ENCODE peak calls at places on chromosomes 6 and 20, in ten cellular contexts. N is GM23248, L is IMR-90, J is PC-3, Z is OCI-LY7, E is neuronal stem cell, G is SK-N-SH, W is HCT116, A is endothelial cell of umbilical vein, B is hepatocyte. T is an unnamed sample.

GRCh38 chr6:9250852-9251251 is 815.5 kb upstream of the SLC35B3 start:
- DNase-seq in Z (peak), W (peak), J (peak), A (peak), N (peak), G (peak), B (peak), L (peak), E (peak), T (peak)

GRCh38 chr6:37794825-37795224 is 24.7 kb upstream of the ZFAND3 start:
- DNase-seq in W (no peak), E (no peak), B (no peak), J (peak), A (no peak), N (peak), L (peak), G (no peak), Z (no peak), T (peak)

GRCh38 chr20:48153105-48153504 is 367.8 kb upstream of the SULF2 start:
- DNase-seq in B (no peak), N (no peak), L (no peak), G (no peak), Z (no peak), W (no peak), E (no peak), J (no peak), A (no peak), T (no peak)

GRCh38 chr20:39117486-39117885 is 155.3 kb downstream of the DHX35 start:
- DNase-seq in B (peak), G (no peak), J (peak), A (peak), W (peak), E (no peak), N (peak), L (peak), Z (no peak), T (peak)

GRCh38 chr20:10366898-10367419 is 67.1 kb downstream of the MKKS start:
- DNase-seq in L (no peak), N (no peak), A (peak), B (no peak), J (no peak), G (no peak), E (no peak), W (no peak), Z (no peak), T (no peak)

GRCh38 chr6:52603000-52603795 is 26.3 kb upstream of the TRAM2 start:
- DNase-seq in A (peak), J (peak), N (peak), E (no peak), W (no peak), L (peak), G (no peak), Z (peak), B (peak), T (peak)

GRCh38 chr20:45372241-45372640 is 5.9 kb downstream of the TP53TG5 start:
- DNase-seq in E (no peak), B (no peak), G (no peak), Z (no peak), J (no peak), L (no peak), N (no peak), W (no peak), A (no peak), T (no peak)

GRCh38 chr20:56893206-56893605 is 264.1 kb downstream of the TFAP2C start:
- DNase-seq in A (no peak), W (no peak), B (peak), E (no peak), G (no peak), Z (peak), L (no peak), N (no peak), J (no peak), T (no peak)

GRCh38 chr6:92810913-92811312 is 608.4 kb downstream of the EPHA7 start:
- DNase-seq in B (peak), J (peak), A (peak), Z (peak), G (peak), N (peak), W (peak), L (peak), E (peak), T (peak)

GRCh38 chr6:31083742-31084354 is 28.5 kb downstream of the C6orf15 start:
- DNase-seq in Z (peak), W (peak), N (peak), L (peak), J (no peak), A (peak), E (peak), G (no peak), B (peak), T (peak)

GRCh38 chr6:41779793-41780622 is at the start of gene FRS3:
- DNase-seq in B (peak), J (peak), E (peak), N (peak), Z (peak), A (peak), W (peak), L (peak), G (peak), T (peak)

GRCh38 chr6:41780623-41781301 is at the start of gene PRICKLE4:
- DNase-seq in Z (no peak), N (peak), E (peak), G (peak), B (peak), J (peak), L (no peak), W (no peak), A (peak), T (no peak)

GRCh38 chr6:41783106-41783780 is 2.7 kb downstream of the PRICKLE4 start:
- DNase-seq in Z (no peak), E (no peak), A (no peak), J (no peak), L (no peak), B (no peak), W (no peak), N (no peak), G (no peak), T (no peak)

GRCh38 chr6:41779336-41779735 is 364 bp downstream of the FRS3 start:
- DNase-seq in Z (no peak), W (no peak), N (peak), J (no peak), B (no peak), E (no peak), G (no peak), L (no peak), A (peak), T (no peak)

GRCh38 chr6:41781302-41781711 is 725 bp downstream of the PRICKLE4 start:
- DNase-seq in E (no peak), J (peak), G (no peak), W (no peak), L (no peak), Z (no peak), B (no peak), A (no peak), N (no peak), T (no peak)
- H3K27ac ChIP-seq in E (no peak), J (no peak), G (no peak), W (peak), L (no peak), Z (no peak), B (peak), A (no peak), N (no peak), T (no peak)

GRCh38 chr20:664576-664975 is 11.0 kb downstream of the SCRT2 start:
- DNase-seq in J (no peak), N (no peak), E (no peak), W (no peak), G (no peak), B (no peak), Z (no peak), A (no peak), L (no peak), T (no peak)
- H3K4me3 ChIP-seq in J (no peak), N (no peak), E (no peak), W (no peak), G (no peak), B (no peak), Z (no peak), A (no peak), L (no peak), T (no peak)

GRCh38 chr6:139288496-139289040 is 3.2 kb downstream of the TXLNB start:
- DNase-seq in L (no peak), G (no peak), A (no peak), W (no peak), N (no peak), Z (no peak), B (no peak), J (no peak), E (no peak), T (no peak)

GRCh38 chr6:139289233-139289632 is 2.6 kb downstream of the TXLNB start:
- DNase-seq in A (no peak), G (no peak), L (no peak), Z (no peak), E (no peak), B (no peak), N (no peak), W (no peak), J (no peak), T (no peak)

GRCh38 chr6:139285590-139285989 is 6.2 kb downstream of the TXLNB start:
- DNase-seq in L (no peak), G (no peak), N (no peak), A (no peak), J (no peak), B (no peak), W (no peak), Z (no peak), E (no peak), T (no peak)

GRCh38 chr6:139290787-139291294 is 957 bp downstream of the TXLNB start:
- DNase-seq in Z (peak), L (peak), E (no peak), A (peak), W (no peak), N (peak), J (no peak), B (no peak), G (no peak), T (peak)

DNA sequence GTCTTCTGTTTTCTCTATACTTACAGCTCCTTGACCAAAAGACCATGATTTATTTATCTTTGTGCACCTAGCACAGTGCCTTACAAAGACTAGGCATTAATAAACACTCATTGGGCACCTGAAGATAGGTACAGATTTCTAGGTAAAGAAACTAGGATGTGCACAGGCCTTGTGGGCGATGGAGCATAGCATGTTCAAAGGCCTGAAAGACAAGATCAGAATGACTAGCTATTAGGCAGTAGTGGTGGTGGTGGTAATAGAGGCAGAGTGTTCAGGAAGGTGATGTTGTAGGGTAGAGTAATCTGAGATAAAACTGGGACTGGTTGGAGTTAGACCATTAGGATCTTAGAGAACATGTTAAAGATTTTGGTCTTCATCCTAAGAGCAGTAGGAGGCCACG is 3.9 kb downstream of the TXLNB start:
- DNase-seq in A (no peak), Z (peak), E (no peak), B (no peak), L (no peak), W (no peak), J (no peak), G (no peak), N (no peak), T (no peak)
- H2AFZ ChIP-seq in A (no peak), Z (no peak), E (no peak), B (no peak), L (no peak), W (no peak), J (no peak), G (no peak), N (no peak), T (no peak)

DNA sequence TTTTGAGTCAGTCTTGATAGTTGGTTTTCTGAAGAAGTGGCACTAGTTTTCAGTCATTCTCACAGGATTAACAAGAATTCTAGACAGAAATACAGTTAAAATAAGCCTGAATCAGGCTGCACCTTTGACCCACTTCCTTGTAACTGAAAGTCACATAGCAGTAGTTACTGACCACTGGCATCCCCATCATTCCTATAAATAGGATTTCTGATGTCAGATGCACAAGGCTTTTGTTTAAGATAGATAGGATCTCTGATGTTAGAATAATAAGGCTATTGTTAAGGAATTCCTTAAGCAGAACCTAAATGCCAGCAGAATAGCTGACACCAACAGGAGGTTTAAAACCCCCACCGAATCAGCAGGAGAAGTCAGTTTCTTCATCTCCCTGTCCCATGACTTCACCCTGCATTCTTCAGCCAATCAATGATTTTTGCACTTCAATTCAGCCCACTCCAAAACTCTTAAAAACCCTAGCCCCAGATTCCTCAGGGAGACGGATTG is 30.6 kb upstream of the ZBTB24 start:
- DNase-seq in A (peak), G (no peak), N (peak), L (peak), W (no peak), B (no peak), J (peak), Z (no peak), E (no peak), T (peak)
- H3K27ac ChIP-seq in A (no peak), G (no peak), N (peak), L (no peak), W (no peak), B (no peak), J (peak), Z (no peak), E (peak), T (no peak)

GRCh38 chr6:33296797-33297405 is 1.8 kb downstream of the RGL2 start:
- DNase-seq in W (no peak), L (no peak), E (no peak), B (no peak), N (no peak), A (no peak), Z (no peak), J (no peak), G (no peak), T (no peak)
- H3K4me3 ChIP-seq in W (peak), L (no peak), E (peak), B (peak), N (peak), A (peak), Z (peak), J (peak), G (peak), T (no peak)

GRCh38 chr6:1945235-1945832 is 300.1 kb downstream of the GMDS start:
- DNase-seq in L (no peak), N (no peak), J (no peak), B (no peak), G (no peak), Z (no peak), A (no peak), E (no peak), W (no peak), T (no peak)

GRCh38 chr6:1949533-1949932 is 295.9 kb downstream of the GMDS start:
- DNase-seq in B (no peak), L (peak), E (no peak), N (peak), J (peak), A (no peak), G (no peak), Z (no peak), W (no peak), T (peak)

GRCh38 chr6:1942834-1943233 is 302.6 kb downstream of the GMDS start:
- DNase-seq in Z (peak), A (no peak), G (no peak), E (no peak), B (no peak), N (no peak), L (no peak), W (no peak), J (no peak), T (no peak)

GRCh38 chr6:1947922-1948321 is 297.5 kb downstream of the GMDS start:
- DNase-seq in E (no peak), L (no peak), Z (no peak), B (no peak), G (no peak), A (no peak), J (no peak), N (no peak), W (no peak), T (no peak)

GRCh38 chr6:1946583-1946982 is 298.8 kb downstream of the GMDS start:
- DNase-seq in J (no peak), N (no peak), W (no peak), G (no peak), Z (no peak), L (no peak), A (no peak), B (no peak), E (no peak), T (no peak)
- H2AFZ ChIP-seq in J (no peak), N (no peak), W (no peak), G (no peak), Z (no peak), L (no peak), A (no peak), B (no peak), E (no peak), T (no peak)

GRCh38 chr6:131949615-131949908 is 1.6 kb downstream of the CCN2 start:
- DNase-seq in L (peak), J (no peak), Z (no peak), E (no peak), W (no peak), N (peak), A (no peak), B (no peak), G (no peak), T (peak)

GRCh38 chr6:131949909-131950766 is 1.0 kb downstream of the CCN2 start:
- DNase-seq in A (peak), G (peak), N (peak), J (peak), E (peak), Z (no peak), L (peak), B (peak), W (peak), T (peak)

GRCh38 chr6:131948692-131949614 is 2.2 kb downstream of the CCN2 start:
- DNase-seq in N (peak), L (peak), G (no peak), J (peak), A (peak), W (no peak), Z (no peak), B (peak), E (no peak), T (peak)

GRCh38 chr6:131951576-131952230 is 531 bp upstream of the CCN2 start:
- DNase-seq in L (no peak), A (no peak), Z (no peak), G (no peak), N (peak), B (no peak), W (no peak), J (peak), E (no peak), T (peak)

GRCh38 chr6:131950767-131951575 is at the start of gene CCN2:
- DNase-seq in G (peak), N (peak), W (peak), A (peak), J (peak), E (peak), L (peak), B (peak), Z (no peak), T (peak)
- H3K27ac ChIP-seq in G (peak), N (peak), W (peak), A (peak), J (no peak), E (peak), L (peak), B (peak), Z (no peak), T (peak)

DNA sequence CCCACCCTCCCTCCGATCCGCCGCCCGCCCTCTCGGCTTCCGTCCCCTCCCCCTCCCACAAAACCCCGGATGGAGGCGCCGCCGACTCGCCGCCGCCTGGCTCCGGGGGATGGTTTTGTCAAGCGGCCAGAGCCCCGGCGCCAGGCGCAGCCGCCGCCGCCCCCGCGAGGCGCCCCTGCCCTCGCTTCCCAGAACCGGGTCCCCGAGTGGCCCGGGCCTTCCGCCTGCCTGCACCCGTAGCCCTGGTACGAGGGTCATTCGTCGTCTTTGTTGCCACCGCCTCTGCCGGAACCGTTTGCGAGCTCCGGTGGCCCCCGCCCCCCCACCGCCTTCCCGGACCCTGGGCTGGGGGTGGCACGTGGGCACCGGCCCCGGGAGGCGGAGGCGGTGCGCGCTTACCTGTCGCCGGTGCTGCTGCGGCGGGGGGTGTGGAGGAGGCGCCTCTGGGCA is 313 bp downstream of the ZBTB2 start:
- DNase-seq in Z (peak), L (peak), A (peak), J (no peak), G (peak), N (peak), W (no peak), E (peak), B (peak), T (peak)
- H3K4me3 ChIP-seq in Z (peak), L (peak), A (peak), J (peak), G (peak), N (peak), W (peak), E (peak), B (peak), T (peak)

DNA sequence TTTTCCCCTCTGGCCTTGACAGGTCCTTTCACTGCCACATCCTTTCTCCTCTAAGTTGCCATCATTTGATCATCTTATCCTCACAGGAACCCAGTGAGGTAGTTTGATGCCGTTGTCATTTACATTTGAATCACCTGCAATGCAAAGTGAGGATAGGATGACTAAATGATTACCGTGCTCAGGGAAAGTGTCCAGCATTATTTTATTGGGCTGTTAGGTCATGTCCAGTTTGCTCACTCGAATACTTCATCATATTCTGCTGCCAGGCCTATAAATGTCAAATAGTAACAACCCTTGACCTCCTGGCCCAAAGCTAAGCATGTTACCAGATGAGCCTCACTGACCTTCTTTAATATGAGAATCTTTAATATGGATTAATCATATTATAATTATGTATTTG is 1068.7 kb upstream of the FLRT3 start:
- DNase-seq in G (no peak), Z (no peak), E (no peak), B (no peak), J (peak), N (no peak), A (no peak), L (no peak), W (no peak), T (no peak)
- H2AFZ ChIP-seq in G (no peak), Z (no peak), E (no peak), B (no peak), J (no peak), N (no peak), A (no peak), L (no peak), W (no peak), T (no peak)

GRCh38 chr6:148351277-148351676 is 8.6 kb downstream of the SASH1 start:
- DNase-seq in E (no peak), Z (no peak), W (no peak), B (no peak), N (no peak), G (no peak), L (no peak), A (no peak), J (no peak), T (no peak)
- H3K27ac ChIP-seq in E (no peak), Z (no peak), W (no peak), B (no peak), N (no peak), G (no peak), L (no peak), A (no peak), J (no peak), T (no peak)

T was measured in fibroblast of lung.